ENCODE peak calls at places on chromosomes 1 and 21, in nine cellular contexts. U, P, N, W, E, B, A, D and M are unnamed samples.

GRCh38 chr1:151461694-151462093 is 2.4 kb upstream of the POGZ start:
- DNase-seq in B (no peak), P (no peak), E (no peak), U (no peak), N (no peak), W (no peak), A (no peak), D (no peak), M (no peak)

GRCh38 chr1:91751281-91751680 is 134.7 kb downstream of the TGFBR3 start:
- DNase-seq in B (no peak), U (no peak), E (peak), A (no peak), D (peak), P (no peak), W (peak), N (no peak), M (peak)

GRCh38 chr1:236795757-236796719 is 946 bp downstream of the MTR start:
- DNase-seq in E (no peak), N (peak), B (peak), U (no peak), P (peak), A (peak), W (peak), D (peak), M (peak)

GRCh38 chr1:48207536-48208075 is 14.9 kb upstream of the SLC5A9 start:
- DNase-seq in U (no peak), N (no peak), D (no peak), W (no peak), B (no peak), A (no peak), E (no peak), P (no peak), M (no peak)

GRCh38 chr1:66916320-66916719 is 8.3 kb downstream of the DNAI4 start:
- DNase-seq in E (no peak), P (no peak), A (no peak), W (no peak), U (no peak), D (no peak), N (no peak), B (no peak), M (no peak)

GRCh38 chr1:29094954-29095353 is 28.7 kb downstream of the TMEM200B start:
- DNase-seq in N (no peak), E (no peak), A (no peak), P (no peak), B (no peak), W (no peak), U (no peak), D (no peak), M (no peak)

GRCh38 chr1:43564617-43565348 is 34.1 kb downstream of the PTPRF start:
- DNase-seq in W (no peak), U (no peak), P (no peak), B (no peak), A (no peak), E (peak), N (no peak), D (no peak), M (no peak)

GRCh38 chr1:53085405-53085804 is 23.4 kb downstream of the PODN start:
- DNase-seq in N (no peak), P (no peak), W (no peak), A (no peak), E (no peak), U (no peak), D (no peak), B (no peak), M (no peak)

GRCh38 chr1:206895837-206896242 is 1.4 kb upstream of the IL24 start:
- DNase-seq in P (no peak), B (no peak), W (peak), U (no peak), N (no peak), A (no peak), E (no peak), D (peak), M (peak)

GRCh38 chr1:71054791-71055190 is 7.2 kb upstream of the PTGER3 start:
- DNase-seq in A (no peak), N (no peak), P (no peak), U (no peak), W (no peak), E (no peak), B (no peak), D (no peak), M (no peak)

GRCh38 chr1:203628185-203628996 is 1.8 kb downstream of the ATP2B4 start:
- DNase-seq in N (no peak), U (peak), B (no peak), A (peak), D (peak), W (peak), E (no peak), P (peak), M (peak)

GRCh38 chr21:26389971-26390641 is 183.0 kb downstream of the CYYR1 start:
- DNase-seq in E (no peak), N (no peak), D (peak), W (peak), U (no peak), A (no peak), B (no peak), P (no peak), M (peak)

GRCh38 chr1:6134206-6134605 is 45.9 kb downstream of the CHD5 start:
- DNase-seq in B (no peak), D (no peak), N (no peak), U (no peak), A (no peak), W (no peak), E (no peak), P (no peak), M (no peak)